ENCODE peak calls at places on chromosomes 2 and 18, in five cellular contexts. One of them, this sample, is unnamed.

GRCh38 chr2:216499641-216500218 is 1.1 kb downstream of the RPL37A start:
- DNase-seq in breast epithelium: no peak
- DNase-seq in A549: no peak
- DNase-seq in adrenal gland: no peak
- DNase-seq in stomach: no peak
- DNase-seq in this sample: peak; percentile 21

GRCh38 chr2:225920621-225921020 is 521.1 kb downstream of the NYAP2 start:
- DNase-seq in breast epithelium: no peak
- DNase-seq in A549: no peak
- DNase-seq in adrenal gland: no peak
- DNase-seq in stomach: no peak
- DNase-seq in this sample: no peak

GRCh38 chr2:24824966-24825882 is 32.0 kb downstream of the CENPO start:
- DNase-seq in breast epithelium: no peak
- DNase-seq in A549: peak; percentile 48
- DNase-seq in adrenal gland: peak; percentile 32
- DNase-seq in stomach: peak; percentile 24
- DNase-seq in this sample: peak; percentile 67

GRCh38 chr2:95276888-95277245 is 2.6 kb downstream of the PROM2 start:
- DNase-seq in breast epithelium: no peak
- DNase-seq in A549: no peak
- DNase-seq in adrenal gland: no peak
- DNase-seq in stomach: no peak
- DNase-seq in this sample: no peak

GRCh38 chr2:96768083-96768561 is 7.4 kb downstream of the CNNM4 start:
- DNase-seq in breast epithelium: no peak
- DNase-seq in A549: no peak
- DNase-seq in adrenal gland: no peak
- DNase-seq in stomach: peak; percentile 41
- DNase-seq in this sample: no peak

GRCh38 chr2:223956267-223956666 is 996 bp upstream of the MRPL44 start:
- DNase-seq in breast epithelium: no peak
- DNase-seq in A549: no peak
- DNase-seq in adrenal gland: no peak
- DNase-seq in stomach: no peak
- DNase-seq in this sample: no peak

GRCh38 chr2:212548459-212548815 is 9.8 kb upstream of the ERBB4 start:
- DNase-seq in breast epithelium: no peak
- DNase-seq in A549: no peak
- DNase-seq in adrenal gland: peak; percentile 30
- DNase-seq in stomach: no peak
- DNase-seq in this sample: peak; percentile 3

GRCh38 chr18:14959550-14959949 is 211.6 kb downstream of the ANKRD30B start:
- DNase-seq in breast epithelium: no peak
- DNase-seq in A549: no peak
- DNase-seq in adrenal gland: no peak
- DNase-seq in stomach: no peak
- DNase-seq in this sample: no peak

GRCh38 chr2:171346723-171347104 is 87.1 kb downstream of the METTL8 start:
- DNase-seq in breast epithelium: no peak
- DNase-seq in A549: no peak
- DNase-seq in adrenal gland: no peak
- DNase-seq in stomach: no peak
- DNase-seq in this sample: no peak

GRCh38 chr2:43461461-43462073 is 134.3 kb downstream of the THADA start:
- DNase-seq in breast epithelium: no peak
- DNase-seq in A549: no peak
- DNase-seq in adrenal gland: no peak
- DNase-seq in stomach: no peak
- DNase-seq in this sample: no peak

GRCh38 chr2:176873403-176873802 is 339.2 kb upstream of the HNRNPA3 start:
- DNase-seq in breast epithelium: no peak
- DNase-seq in A549: no peak
- DNase-seq in adrenal gland: no peak
- DNase-seq in stomach: no peak
- DNase-seq in this sample: no peak

GRCh38 chr2:24245986-24246779 is 71.3 kb downstream of the FAM228A start:
- DNase-seq in breast epithelium: no peak
- DNase-seq in A549: no peak
- DNase-seq in adrenal gland: no peak
- DNase-seq in stomach: no peak
- DNase-seq in this sample: no peak

GRCh38 chr2:157419031-157419580 is 24.8 kb downstream of the CYTIP start:
- DNase-seq in breast epithelium: no peak
- DNase-seq in A549: no peak
- DNase-seq in adrenal gland: no peak
- DNase-seq in stomach: no peak
- DNase-seq in this sample: no peak

GRCh38 chr2:238381341-238382130 is 45.2 kb upstream of the ASB1 start:
- DNase-seq in breast epithelium: no peak
- DNase-seq in A549: no peak
- DNase-seq in adrenal gland: no peak
- DNase-seq in stomach: peak; percentile 18
- DNase-seq in this sample: no peak

GRCh38 chr18:13608791-13609552 is 117.4 kb downstream of the FAM210A start:
- DNase-seq in breast epithelium: no peak
- DNase-seq in A549: no peak
- DNase-seq in adrenal gland: no peak
- DNase-seq in stomach: no peak
- DNase-seq in this sample: no peak

GRCh38 chr2:95059656-95060370 is 34.3 kb downstream of the MAL start:
- DNase-seq in breast epithelium: no peak
- DNase-seq in A549: no peak
- DNase-seq in adrenal gland: no peak
- DNase-seq in stomach: peak; percentile 17
- DNase-seq in this sample: no peak

GRCh38 chr18:42578781-42579180 is 536.7 kb downstream of the RIT2 start:
- DNase-seq in breast epithelium: no peak
- DNase-seq in A549: no peak
- DNase-seq in adrenal gland: no peak
- DNase-seq in stomach: no peak
- DNase-seq in this sample: no peak

DNA sequence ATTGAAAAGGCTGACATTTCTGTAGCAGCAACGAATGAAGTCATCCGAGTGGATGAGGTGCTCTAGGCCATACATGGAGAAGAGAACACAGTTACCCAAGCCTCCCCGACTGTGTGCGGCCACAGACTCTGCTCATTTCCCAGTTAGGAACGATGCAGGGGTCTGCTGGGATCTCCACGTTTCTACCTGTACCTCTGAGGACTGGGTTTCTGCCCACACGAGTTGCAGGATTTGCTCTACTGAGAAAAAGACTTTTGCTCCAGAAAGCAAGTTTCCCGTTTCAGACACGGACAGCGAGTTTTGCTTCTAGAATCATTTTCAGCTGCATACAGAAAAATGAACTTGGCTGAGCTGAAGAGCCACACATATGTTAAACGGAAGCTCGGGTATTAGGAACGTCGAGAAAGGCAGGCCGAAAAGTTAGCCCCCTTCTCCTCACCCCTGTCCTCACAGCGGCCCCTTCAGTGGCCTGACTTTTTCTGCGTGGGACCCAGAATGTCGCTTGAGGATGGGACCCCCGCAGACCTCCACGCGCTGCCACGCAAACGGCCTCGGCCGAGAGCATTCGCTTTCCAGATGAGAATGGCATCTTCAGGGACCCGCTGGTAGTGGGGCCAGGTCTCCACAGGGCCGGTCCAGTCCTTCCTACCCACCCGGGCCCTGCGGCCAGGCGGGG is 582 bp upstream of the RAB31 start:
- DNase-seq in breast epithelium: no peak
- DNase-seq in A549: no peak
- DNase-seq in adrenal gland: no peak
- DNase-seq in stomach: no peak
- DNase-seq in this sample: no peak
- TF ChIP-seq POLR2A in breast epithelium: no peak
- TF ChIP-seq POLR2A in A549: no peak
- TF ChIP-seq POLR2A in adrenal gland: no peak
- TF ChIP-seq POLR2A in stomach: no peak
- TF ChIP-seq POLR2A in this sample: no peak

GRCh38 chr2:236662231-236663160 is 92.9 kb downstream of the ACKR3 start:
- DNase-seq in breast epithelium: no peak
- DNase-seq in A549: no peak
- DNase-seq in adrenal gland: no peak
- DNase-seq in stomach: no peak
- DNase-seq in this sample: no peak
- TF ChIP-seq POLR2A in breast epithelium: no peak
- TF ChIP-seq POLR2A in A549: no peak
- TF ChIP-seq POLR2A in adrenal gland: no peak
- TF ChIP-seq POLR2A in stomach: no peak
- TF ChIP-seq POLR2A in this sample: no peak

DNA sequence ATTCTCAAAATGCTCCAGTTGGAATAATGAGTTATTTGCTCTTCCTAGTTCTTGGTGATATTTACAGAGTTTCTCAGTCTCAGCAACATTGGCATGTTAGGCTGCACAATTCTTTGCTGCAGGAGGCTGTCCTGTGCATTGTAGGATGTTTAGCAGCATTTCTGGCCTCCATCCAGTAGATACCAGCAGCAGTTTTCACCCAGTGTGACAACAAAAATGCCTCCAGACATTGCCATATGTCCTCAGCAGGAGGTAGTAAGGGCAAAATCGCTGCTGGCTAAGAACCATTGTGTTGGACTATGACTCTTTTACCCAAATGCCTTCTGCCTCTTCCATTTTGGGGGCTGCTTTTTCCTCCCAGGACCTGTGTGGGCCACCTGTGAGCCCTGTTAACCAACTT is 50.4 kb downstream of the PAX8 start:
- DNase-seq in breast epithelium: no peak
- DNase-seq in A549: no peak
- DNase-seq in adrenal gland: no peak
- DNase-seq in stomach: no peak
- DNase-seq in this sample: no peak
- TF ChIP-seq POLR2A in breast epithelium: no peak
- TF ChIP-seq POLR2A in A549: no peak
- TF ChIP-seq POLR2A in adrenal gland: no peak
- TF ChIP-seq POLR2A in stomach: no peak
- TF ChIP-seq POLR2A in this sample: no peak

GRCh38 chr2:159921752-159922404 is 123.9 kb upstream of the CD302 start:
- DNase-seq in breast epithelium: peak; percentile 34
- DNase-seq in A549: peak; percentile 41
- DNase-seq in adrenal gland: peak; percentile 76
- DNase-seq in stomach: peak; percentile 84
- DNase-seq in this sample: peak; percentile 63
- TF ChIP-seq POLR2A in breast epithelium: no peak
- TF ChIP-seq POLR2A in A549: no peak
- TF ChIP-seq POLR2A in adrenal gland: no peak
- TF ChIP-seq POLR2A in stomach: no peak
- TF ChIP-seq POLR2A in this sample: no peak

GRCh38 chr2:190535586-190535985 is 1.1 kb upstream of the NEMP2 start:
- DNase-seq in breast epithelium: no peak
- DNase-seq in A549: no peak
- DNase-seq in adrenal gland: no peak
- DNase-seq in stomach: no peak
- DNase-seq in this sample: peak; percentile 44

GRCh38 chr2:190533968-190534309 is 583 bp downstream of the NEMP2 start:
- DNase-seq in breast epithelium: no peak
- DNase-seq in A549: peak; percentile 10
- DNase-seq in adrenal gland: peak; percentile 37
- DNase-seq in stomach: no peak
- DNase-seq in this sample: no peak

GRCh38 chr2:190533175-190533967 is 1.2 kb downstream of the NEMP2 start:
- DNase-seq in breast epithelium: no peak
- DNase-seq in A549: no peak
- DNase-seq in adrenal gland: no peak
- DNase-seq in stomach: no peak
- DNase-seq in this sample: no peak

GRCh38 chr2:190535119-190535439 is 557 bp upstream of the NEMP2 start:
- DNase-seq in breast epithelium: no peak
- DNase-seq in A549: no peak
- DNase-seq in adrenal gland: no peak
- DNase-seq in stomach: no peak
- DNase-seq in this sample: no peak

DNA sequence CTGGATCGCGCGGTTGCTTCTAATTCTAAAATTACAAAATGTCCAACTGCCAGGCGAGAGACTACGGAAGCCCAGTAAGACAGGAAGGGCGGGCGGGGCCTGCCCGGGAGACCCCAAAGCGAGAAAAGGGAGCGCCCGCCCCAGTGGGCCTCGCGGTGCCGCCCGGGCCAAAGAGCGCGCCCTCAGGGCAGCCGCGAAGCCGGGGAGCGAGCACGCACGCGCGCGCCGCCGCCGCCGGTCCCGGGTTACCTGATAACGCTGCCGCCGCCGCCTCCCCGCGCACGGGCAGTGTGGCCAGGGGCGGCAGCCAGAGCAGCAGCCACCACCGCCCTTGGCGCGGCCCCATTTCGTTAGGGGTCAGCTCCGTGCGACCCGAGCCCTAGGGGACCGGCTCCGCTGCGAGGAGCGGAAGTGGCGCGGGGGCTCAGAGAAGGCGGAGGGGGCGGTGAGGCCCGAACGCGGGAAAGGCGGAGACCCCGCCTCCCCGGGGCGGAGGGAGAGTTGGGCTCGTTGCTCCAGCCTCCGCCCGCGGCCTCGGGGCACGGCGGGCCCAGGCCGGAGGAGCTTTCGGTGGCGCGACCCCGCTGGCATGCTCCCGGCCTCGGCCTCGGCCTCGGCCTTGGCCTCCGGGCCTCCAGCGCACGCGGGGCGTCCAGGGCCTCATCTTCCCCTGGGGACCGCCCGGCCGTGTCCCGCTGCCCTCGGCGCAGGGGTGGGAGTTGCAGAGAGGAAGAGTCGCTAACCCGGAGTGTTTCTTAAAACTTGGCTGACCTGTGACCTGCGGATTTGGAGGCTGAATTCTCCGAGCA is at the start of gene NEMP2:
- DNase-seq in breast epithelium: peak; percentile 49
- DNase-seq in A549: peak; percentile 52
- DNase-seq in adrenal gland: peak; percentile 78
- DNase-seq in stomach: peak; percentile 81
- DNase-seq in this sample: peak; percentile 92
- TF ChIP-seq POLR2A in breast epithelium: peak; percentile 39
- TF ChIP-seq POLR2A in A549: peak; percentile 67
- TF ChIP-seq POLR2A in adrenal gland: peak; percentile 33
- TF ChIP-seq POLR2A in stomach: no peak
- TF ChIP-seq POLR2A in this sample: peak; percentile 91

GRCh38 chr2:229445013-229445412 is 173.9 kb upstream of the PID1 start:
- DNase-seq in breast epithelium: peak; percentile 69
- DNase-seq in A549: peak; percentile 56
- DNase-seq in adrenal gland: peak; percentile 71
- DNase-seq in stomach: peak; percentile 35
- DNase-seq in this sample: no peak
- TF ChIP-seq POLR2A in breast epithelium: no peak
- TF ChIP-seq POLR2A in A549: no peak
- TF ChIP-seq POLR2A in adrenal gland: no peak
- TF ChIP-seq POLR2A in stomach: no peak
- TF ChIP-seq POLR2A in this sample: no peak

DNA sequence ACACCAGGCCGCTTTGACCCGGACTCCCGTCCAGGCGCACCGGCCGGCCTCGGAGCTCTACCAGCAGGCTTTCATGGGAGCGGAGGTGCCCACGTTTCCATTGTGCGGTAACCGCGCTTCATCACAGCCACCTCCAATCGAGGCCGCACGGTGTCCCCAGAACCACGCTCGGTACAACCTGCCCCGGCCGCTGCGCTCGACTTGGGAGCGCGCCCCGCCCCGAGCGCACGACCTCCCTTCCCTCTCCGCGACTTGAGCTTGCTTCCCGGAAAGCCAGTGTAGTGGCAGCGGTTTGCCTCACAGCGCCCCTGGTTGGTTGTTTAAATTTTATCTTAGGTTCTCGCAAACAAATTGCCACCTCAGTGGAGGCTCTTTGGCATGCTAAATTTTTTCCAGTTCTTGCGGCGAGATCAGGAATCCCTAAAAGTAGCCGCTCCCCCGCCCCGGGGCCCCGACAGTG is 329 bp upstream of the CYP1B1 start:
- DNase-seq in breast epithelium: peak; percentile 75
- DNase-seq in A549: peak; percentile 75
- DNase-seq in adrenal gland: peak; percentile 83
- DNase-seq in stomach: peak; percentile 54
- DNase-seq in this sample: peak; percentile 61
- TF ChIP-seq POLR2A in breast epithelium: no peak
- TF ChIP-seq POLR2A in A549: peak; percentile 49
- TF ChIP-seq POLR2A in adrenal gland: no peak
- TF ChIP-seq POLR2A in stomach: no peak
- TF ChIP-seq POLR2A in this sample: no peak